ENCODE peak calls at places on chromosomes 11 and 22, in four cellular contexts. Q is lower lobe of right lung, U is HCT116, S is HepG2. K is an unnamed sample.

GRCh38 chr22:24894220-24894975 is 52.1 kb downstream of the LHFPL7 start:
- ATAC-seq in U (peak; percentile 95), S (peak; percentile 92), Q (peak; percentile 96), K (peak; percentile 95)

GRCh38 chr11:128720522-128720985 is 26.7 kb downstream of the FLI1 start:
- ATAC-seq in S (no peak), U (no peak), Q (no peak), K (no peak)

GRCh38 chr11:101442936-101443521 is 140.8 kb downstream of the TRPC6 start:
- ATAC-seq in S (no peak), Q (peak; percentile 47), U (no peak), K (no peak)

GRCh38 chr11:65127473-65128181 is 5.5 kb downstream of the MRPL49 start:
- ATAC-seq in Q (no peak), U (peak; percentile 9), S (no peak), K (no peak)

GRCh38 chr11:116648229-116649174 is 124.3 kb downstream of the BUD13 start:
- ATAC-seq in U (no peak), Q (no peak), S (no peak), K (no peak)

GRCh38 chr11:79486239-79486984 is 45.6 kb upstream of the TENM4 start:
- ATAC-seq in S (no peak), Q (no peak), U (no peak), K (no peak)

GRCh38 chr22:22786301-22787115 is 101.1 kb upstream of the IGLL5 start:
- ATAC-seq in S (peak; percentile 21), U (no peak), Q (no peak), K (no peak)

GRCh38 chr11:128547946-128548654 is 39.3 kb downstream of the ETS1 start:
- ATAC-seq in S (no peak), U (no peak), Q (no peak), K (no peak)

GRCh38 chr11:36309779-36310178 is 13.7 kb downstream of the PRR5L start:
- ATAC-seq in S (no peak), U (no peak), Q (no peak), K (no peak)

DNA sequence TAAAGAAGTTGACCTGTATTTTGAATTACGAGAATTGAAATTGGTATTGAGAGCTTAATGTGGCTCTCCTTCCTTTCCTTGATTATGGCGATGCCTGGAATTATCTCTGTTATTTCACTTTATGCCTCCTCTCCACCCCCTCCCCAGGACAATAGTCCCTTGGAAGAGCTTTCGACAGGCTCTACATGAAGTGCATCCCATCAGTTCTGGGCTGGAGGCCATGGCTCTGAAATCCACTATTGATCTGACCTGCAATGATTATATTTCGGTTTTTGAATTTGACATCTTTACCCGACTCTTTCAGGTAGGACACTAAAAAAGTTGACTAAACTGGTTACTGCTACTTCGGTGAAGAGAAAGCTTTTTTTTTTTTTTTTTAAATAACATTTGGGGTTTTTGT is 43.2 kb downstream of the MCAM start:
- ATAC-seq in Q (no peak), S (no peak), U (no peak), K (no peak)
- H3K36me3 ChIP-seq in Q (peaks cover 69% of the 10 kb centered on the region), S (peaks cover 27% of the 10 kb centered on the region), U (peaks cover 17% of the 10 kb centered on the region), K (peaks cover 69% of the 10 kb centered on the region)

GRCh38 chr11:67301951-67302516 is 1.3 kb upstream of the SSH3 start:
- ATAC-seq in Q (peak; percentile 57), S (no peak), U (no peak), K (no peak)
- H3K36me3 ChIP-seq in Q (peaks cover 52% of the 10 kb centered on the region), S (peaks cover 28% of the 10 kb centered on the region), U (peaks cover 4% of the 10 kb centered on the region), K (peaks cover 58% of the 10 kb centered on the region)

DNA sequence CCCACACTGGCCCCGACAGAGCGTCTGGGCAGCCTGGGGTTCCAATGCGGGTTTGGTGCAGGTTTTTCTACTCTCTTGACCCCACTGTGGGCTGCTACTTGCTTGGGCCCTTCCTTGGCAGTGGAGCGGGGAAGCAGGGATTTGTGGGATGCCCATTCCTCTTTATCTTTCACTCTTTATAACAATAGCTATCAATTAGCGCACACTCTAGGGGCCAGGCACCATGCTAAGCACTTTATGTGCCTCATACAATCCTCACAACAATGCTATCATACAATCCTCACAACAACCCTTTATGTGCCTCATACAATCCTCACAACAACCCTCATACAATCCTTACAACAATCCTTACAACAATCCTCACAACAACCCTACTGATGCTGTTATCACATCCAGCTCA is 12.7 kb downstream of the ACCS start:
- ATAC-seq in U (no peak), S (no peak), Q (no peak), K (no peak)
- H3K36me3 ChIP-seq in U (no peaks in the 10 kb centered on the region), S (no peaks in the 10 kb centered on the region), Q (peaks cover 60% of the 10 kb centered on the region), K (no peaks in the 10 kb centered on the region)

DNA sequence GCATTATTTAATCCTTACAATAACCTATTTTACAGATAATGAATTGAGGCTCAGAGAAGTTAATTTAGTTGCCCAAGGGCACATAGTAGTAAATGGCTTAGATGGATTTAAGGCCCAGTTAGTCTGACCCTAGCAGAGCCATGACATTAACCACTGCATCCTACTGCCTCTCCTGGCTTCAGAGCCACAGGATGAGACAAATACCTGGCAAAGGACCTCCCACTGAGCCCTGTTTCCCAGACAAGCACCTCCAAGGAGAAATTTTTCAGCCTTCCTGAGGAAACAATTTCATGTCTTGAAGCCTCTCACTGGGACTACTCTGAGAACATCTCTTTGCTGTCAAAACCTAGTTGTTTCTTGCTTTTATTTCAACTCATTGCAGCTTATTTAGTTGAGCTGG is 28.4 kb downstream of the IZUMO1R start:
- ATAC-seq in S (no peak), U (no peak), Q (no peak), K (no peak)
- H3K36me3 ChIP-seq in S (no peaks in the 10 kb centered on the region), U (no peaks in the 10 kb centered on the region), Q (no peaks in the 10 kb centered on the region), K (no peaks in the 10 kb centered on the region)

GRCh38 chr22:33274214-33274828 is 216.1 kb upstream of the SYN3 start:
- ATAC-seq in Q (no peak), S (no peak), U (no peak), K (no peak)

GRCh38 chr22:33270596-33270995 is 212.4 kb upstream of the SYN3 start:
- ATAC-seq in S (peak; percentile 24), Q (no peak), U (no peak), K (no peak)

GRCh38 chr22:33272866-33273265 is 214.7 kb upstream of the SYN3 start:
- ATAC-seq in S (no peak), Q (no peak), U (no peak), K (no peak)

GRCh38 chr22:33272180-33272579 is 214.0 kb upstream of the SYN3 start:
- ATAC-seq in S (peak; percentile 99), Q (no peak), U (no peak), K (no peak)

GRCh38 chr22:33271390-33272161 is 213.4 kb upstream of the SYN3 start:
- ATAC-seq in S (peak; percentile 40), U (no peak), Q (no peak), K (no peak)
- H3K36me3 ChIP-seq in S (no peaks in the 10 kb centered on the region), U (no peaks in the 10 kb centered on the region), Q (no peaks in the 10 kb centered on the region), K (no peaks in the 10 kb centered on the region)

DNA sequence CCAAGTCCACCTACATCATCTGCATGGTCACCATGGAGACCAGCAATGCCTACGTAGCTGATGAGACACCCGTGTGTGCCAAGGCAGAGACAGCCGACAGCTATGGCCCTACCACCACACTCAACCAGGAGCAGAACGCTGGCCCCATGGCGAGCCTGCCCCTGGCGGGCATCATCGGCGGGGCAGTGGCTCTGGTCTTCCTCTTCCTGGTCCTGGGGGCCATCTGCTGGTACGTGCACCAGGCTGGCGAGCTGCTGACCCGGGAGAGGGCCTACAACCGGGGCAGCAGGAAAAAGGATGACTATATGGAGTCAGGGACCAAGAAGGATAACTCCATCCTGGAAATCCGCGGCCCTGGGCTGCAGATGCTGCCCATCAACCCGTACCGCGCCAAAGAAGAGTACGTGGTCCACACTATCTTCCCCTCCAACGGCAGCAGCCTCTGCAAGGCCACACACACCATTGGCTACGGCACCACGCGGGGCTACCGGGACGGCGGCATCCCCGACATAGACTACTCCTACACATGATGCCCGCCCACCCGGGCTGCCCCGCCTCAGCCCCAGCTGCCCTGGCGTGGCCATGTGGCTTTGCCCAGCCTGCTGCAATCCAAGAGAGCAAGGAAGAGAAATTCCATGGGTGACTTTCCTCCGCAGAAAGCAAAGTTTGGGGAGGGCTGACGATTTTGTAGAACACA is 48.0 kb downstream of the MACROD1 start:
- ATAC-seq in U (no peak), S (no peak), Q (no peak), K (no peak)
- H3K36me3 ChIP-seq in U (no peaks in the 10 kb centered on the region), S (no peaks in the 10 kb centered on the region), Q (no peaks in the 10 kb centered on the region), K (peaks cover 10% of the 10 kb centered on the region)

K was measured in gastroesophageal sphincter.